ENCODE peak calls at places on chromosomes 4 and X, in four cellular contexts. M is tibial nerve, O is transverse colon, N is suprapubic skin. B is an unnamed sample.

GRCh38 chr4:74320559-74321118 is 12.4 kb downstream of the EPGN start:
- DNase-seq in M (no peak), O (peak), N (no peak), B (peak)

GRCh38 chr4:169238445-169238844 is 32.3 kb downstream of the SH3RF1 start:
- DNase-seq in M (no peak), O (no peak), N (no peak), B (peak)

GRCh38 chrX:46326161-46326560 is 219.1 kb downstream of the ZNF674 start:
- DNase-seq in M (no peak), O (no peak), N (no peak), B (no peak)

GRCh38 chr4:8217871-8218270 is 18.8 kb downstream of the SH3TC1 start:
- DNase-seq in M (no peak), O (no peak), N (no peak), B (no peak)

GRCh38 chr4:32569844-32570243 is 1849.7 kb downstream of the PCDH7 start:
- DNase-seq in M (no peak), O (no peak), N (no peak), B (no peak)

GRCh38 chr4:101020956-101021355 is 326.4 kb downstream of the PPP3CA start:
- DNase-seq in M (no peak), O (no peak), N (no peak), B (no peak)

GRCh38 chr4:184453402-184454160 is 20.8 kb downstream of the IRF2 start:
- DNase-seq in M (no peak), O (peak), N (no peak), B (peak)

GRCh38 chr4:8086751-8087445 is 71.7 kb downstream of the ABLIM2 start:
- DNase-seq in M (no peak), O (no peak), N (no peak), B (no peak)

GRCh38 chrX:11064851-11065600 is 46.1 kb upstream of the HCCS start:
- DNase-seq in M (no peak), O (no peak), N (no peak), B (peak)

GRCh38 chr4:123503698-123504389 is 107.2 kb downstream of the SPRY1 start:
- DNase-seq in M (no peak), O (no peak), N (no peak), B (no peak)

GRCh38 chr4:37383579-37384229 is 139.2 kb downstream of the NWD2 start:
- DNase-seq in M (no peak), O (peak), N (no peak), B (no peak)

GRCh38 chrX:69027181-69028005 is 137.9 kb downstream of the PJA1 start:
- DNase-seq in M (no peak), O (no peak), N (no peak), B (peak)

GRCh38 chrX:119518371-119518770 is 46.8 kb downstream of the STEEP1 start:
- DNase-seq in M (no peak), O (no peak), N (no peak), B (no peak)

GRCh38 chr4:188707036-188707435 is 567.8 kb downstream of the TRIML1 start:
- DNase-seq in M (no peak), O (no peak), N (no peak), B (no peak)

GRCh38 chr4:154585369-154586018 is 5.0 kb downstream of the FGA start:
- DNase-seq in M (no peak), O (no peak), N (no peak), B (no peak)

GRCh38 chr4:154583230-154583629 is 7.3 kb downstream of the FGA start:
- DNase-seq in M (no peak), O (no peak), N (no peak), B (no peak)

GRCh38 chr4:154582723-154583122 is 7.8 kb downstream of the FGA start:
- DNase-seq in M (no peak), O (no peak), N (no peak), B (no peak)

GRCh38 chr4:154583677-154584076 is 6.9 kb downstream of the FGA start:
- DNase-seq in M (no peak), O (no peak), N (no peak), B (no peak)

DNA sequence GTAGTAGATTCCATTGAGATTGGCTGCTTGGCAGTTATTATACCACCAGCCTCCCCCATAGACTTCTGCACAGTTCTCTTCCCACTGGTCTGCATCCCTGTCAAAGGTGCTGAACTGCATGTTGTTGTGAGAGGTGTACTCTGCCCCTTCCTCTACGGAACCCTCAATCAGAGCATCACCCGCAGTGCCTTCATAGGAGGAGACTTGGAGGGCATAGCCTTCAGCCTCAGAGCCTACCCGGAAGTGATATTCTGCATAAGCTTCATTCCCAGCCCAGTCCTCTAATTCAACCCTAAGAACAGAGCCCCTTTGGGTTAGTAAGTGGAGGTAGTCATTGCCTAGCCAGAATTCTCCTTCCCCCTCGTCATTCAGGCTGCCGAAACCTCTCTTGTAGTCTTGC is 6.3 kb downstream of the FGA start:
- DNase-seq in M (no peak), O (no peak), N (no peak), B (no peak)
- TF ChIP-seq POLR2A in M (no peak), O (no peak), N (no peak), B (no peak)

GRCh38 chrX:1591863-1592127 is 391 bp downstream of the AKAP17A start:
- DNase-seq in M (no peak), O (no peak), N (no peak), B (no peak)

GRCh38 chrX:1592863-1593201 is 1.4 kb downstream of the AKAP17A start:
- DNase-seq in M (no peak), O (no peak), N (no peak), B (no peak)

GRCh38 chrX:1592128-1592862 is 891 bp downstream of the AKAP17A start:
- DNase-seq in M (no peak), O (peak), N (peak), B (peak)

GRCh38 chrX:1589356-1590130 is 1.9 kb upstream of the AKAP17A start:
- DNase-seq in M (no peak), O (no peak), N (no peak), B (no peak)

DNA sequence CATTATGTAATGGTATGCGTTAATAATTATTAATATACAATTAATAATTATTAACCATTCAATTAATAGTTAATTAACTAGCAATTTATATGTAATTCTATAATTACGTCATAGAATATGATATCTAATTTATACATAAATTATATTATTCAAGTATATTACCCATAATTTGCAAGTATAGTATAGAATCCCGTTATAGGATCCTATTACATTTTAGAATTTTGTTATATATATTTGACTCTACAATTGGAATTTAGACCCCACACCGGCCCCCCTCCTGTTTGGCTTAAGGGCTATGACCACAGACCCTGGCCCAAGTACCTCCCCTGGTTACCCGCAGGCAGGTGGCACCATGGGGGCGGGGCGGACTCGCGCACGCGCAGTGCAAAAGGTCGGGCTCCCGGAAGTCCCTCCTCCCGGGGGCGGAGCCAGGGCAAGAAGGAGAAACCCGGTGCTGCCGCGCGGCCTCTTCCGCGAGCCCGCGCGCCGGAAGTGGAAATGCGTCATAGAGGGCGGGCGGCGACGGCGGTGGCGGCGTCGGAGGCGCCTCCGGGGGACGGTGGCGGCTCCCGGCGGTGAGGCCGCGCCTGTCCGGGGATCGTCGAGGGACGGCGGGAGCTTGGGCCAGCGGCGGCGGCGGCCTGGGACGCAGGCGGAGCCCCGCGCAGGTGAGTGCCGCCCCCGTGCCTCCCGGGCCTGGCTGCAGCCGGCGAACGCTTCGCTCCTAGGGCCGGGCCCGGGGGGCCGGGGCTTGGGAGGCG is at the start of gene AKAP17A:
- DNase-seq in M (peak), O (peak), N (peak), B (peak)
- TF ChIP-seq POLR2A in M (peak), O (peak), N (peak), B (no peak)

DNA sequence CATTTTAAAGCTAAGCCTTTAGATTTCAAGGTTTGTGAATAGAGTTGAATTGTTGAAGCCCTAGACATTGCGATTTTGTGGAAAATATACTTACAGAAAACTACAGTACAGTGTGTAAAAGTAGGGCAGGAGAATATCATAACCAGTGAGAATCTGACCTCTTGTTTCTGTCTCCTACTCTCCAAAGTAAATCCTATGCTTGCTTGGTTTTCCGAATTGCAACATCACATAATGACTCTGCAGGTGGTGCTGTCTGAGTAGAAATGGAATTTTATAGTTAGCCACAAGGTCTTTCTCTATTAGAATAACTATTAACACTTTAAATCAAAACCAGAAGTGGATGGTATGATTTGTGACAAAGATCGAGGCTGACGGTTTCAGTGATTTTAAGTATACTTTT is 505.6 kb downstream of the RAPGEF2 start:
- DNase-seq in M (no peak), O (no peak), N (no peak), B (no peak)
- TF ChIP-seq POLR2A in M (no peak), O (no peak), N (no peak), B (no peak)

DNA sequence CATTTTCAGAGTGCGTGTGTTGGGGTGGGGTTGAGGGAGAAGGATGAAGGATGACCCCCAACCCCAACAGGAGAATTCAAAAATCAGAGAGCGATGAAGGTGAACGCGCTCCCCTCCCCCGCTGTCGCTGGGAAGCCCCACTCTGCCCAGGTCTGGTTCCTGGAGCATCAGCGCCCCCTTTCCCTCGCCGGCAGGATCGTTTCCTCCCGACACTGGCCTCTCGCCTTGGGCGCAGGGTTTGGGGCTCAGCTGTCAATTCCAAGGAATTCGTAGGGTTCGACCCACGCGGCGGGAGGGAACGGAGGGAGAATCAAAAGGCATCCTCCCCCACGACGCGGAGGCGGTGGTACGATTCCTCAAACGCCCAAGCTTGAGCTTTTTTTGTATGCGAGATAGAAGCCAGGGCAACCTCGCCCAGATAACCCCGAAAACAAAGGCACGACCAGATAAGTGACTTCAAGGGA is 997 bp upstream of the PDGFRA start:
- DNase-seq in M (peak), O (peak), N (peak), B (peak)
- TF ChIP-seq POLR2A in M (no peak), O (no peak), N (no peak), B (no peak)

DNA sequence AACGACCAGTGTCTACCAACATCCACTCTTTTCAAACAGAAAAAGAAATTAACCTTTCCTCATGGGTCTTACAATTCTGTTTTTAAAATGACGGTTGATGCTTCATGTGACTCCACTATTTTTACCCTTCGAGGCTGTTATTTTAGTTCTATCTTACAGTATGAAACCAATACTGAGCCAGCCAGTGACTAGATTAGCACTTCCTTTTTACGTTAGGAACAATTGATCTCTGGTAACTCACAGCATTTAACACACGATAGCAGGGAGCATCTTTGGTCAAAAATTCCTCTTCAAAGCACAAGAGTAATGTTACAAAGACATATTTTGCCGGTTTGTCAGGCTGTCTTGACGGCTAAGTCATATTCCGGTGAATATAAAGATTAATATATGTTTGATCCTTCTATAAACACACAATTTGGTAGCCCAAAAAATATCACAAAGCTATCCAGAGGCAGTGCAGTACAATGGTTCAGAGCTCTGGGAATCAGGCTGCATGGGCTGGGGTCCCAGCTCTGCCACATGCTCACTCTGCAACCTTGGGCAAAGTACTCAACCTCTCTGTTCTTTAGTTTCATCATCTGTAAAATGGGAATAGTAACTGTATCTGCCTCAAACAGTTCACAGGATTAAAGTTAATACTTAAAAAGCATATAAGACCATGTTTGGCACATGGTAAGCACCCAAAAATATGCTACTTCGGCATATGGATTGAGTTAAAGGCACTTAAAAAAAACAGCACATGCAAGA is 62.9 kb upstream of the TXK start:
- DNase-seq in M (no peak), O (no peak), N (no peak), B (no peak)
- TF ChIP-seq POLR2A in M (no peak), O (no peak), N (no peak), B (no peak)

DNA sequence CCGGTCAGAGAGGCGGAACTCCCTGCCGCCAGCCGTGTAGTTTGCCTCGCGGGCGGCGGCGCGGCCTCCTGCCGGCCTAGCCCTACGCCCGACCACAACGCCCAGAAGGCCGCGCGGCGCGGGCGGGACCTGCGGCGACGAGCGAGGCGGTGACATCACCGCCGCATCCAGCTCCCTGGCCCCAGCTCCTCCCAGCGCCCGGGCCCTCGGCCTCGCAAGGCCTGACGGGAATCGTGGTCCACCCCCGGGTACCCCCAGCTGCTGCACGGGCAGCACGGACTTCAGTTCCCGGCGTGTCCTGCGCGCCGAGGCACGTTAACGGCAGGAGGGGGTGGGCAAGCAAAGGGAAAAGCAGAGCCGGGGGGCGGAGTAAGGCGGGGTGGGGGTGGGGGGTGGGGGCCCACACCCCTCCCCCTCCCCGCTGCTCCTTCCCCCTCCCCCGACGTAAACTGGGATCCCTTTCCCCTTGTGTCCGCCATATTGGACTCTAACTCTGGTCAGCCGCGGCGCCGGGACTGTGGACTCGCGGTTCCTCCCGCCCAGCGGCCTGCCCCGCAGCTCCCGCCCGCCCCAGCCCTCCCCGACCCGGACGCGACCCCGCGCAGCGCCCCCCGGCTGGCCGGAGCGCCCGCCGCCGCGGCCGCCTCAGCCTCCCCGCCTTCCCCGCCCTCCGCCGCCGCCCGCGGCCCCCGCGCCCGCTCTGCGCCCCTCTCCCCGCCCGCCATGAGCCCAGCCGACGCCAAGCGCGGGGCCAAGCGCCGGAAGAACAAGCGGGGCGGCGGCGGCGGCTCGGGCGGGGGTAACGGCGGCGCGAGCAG is at the start of gene FAM193A:
- DNase-seq in M (peak), O (peak), N (peak), B (peak)
- TF ChIP-seq POLR2A in M (peak), O (no peak), N (peak), B (peak)

DNA sequence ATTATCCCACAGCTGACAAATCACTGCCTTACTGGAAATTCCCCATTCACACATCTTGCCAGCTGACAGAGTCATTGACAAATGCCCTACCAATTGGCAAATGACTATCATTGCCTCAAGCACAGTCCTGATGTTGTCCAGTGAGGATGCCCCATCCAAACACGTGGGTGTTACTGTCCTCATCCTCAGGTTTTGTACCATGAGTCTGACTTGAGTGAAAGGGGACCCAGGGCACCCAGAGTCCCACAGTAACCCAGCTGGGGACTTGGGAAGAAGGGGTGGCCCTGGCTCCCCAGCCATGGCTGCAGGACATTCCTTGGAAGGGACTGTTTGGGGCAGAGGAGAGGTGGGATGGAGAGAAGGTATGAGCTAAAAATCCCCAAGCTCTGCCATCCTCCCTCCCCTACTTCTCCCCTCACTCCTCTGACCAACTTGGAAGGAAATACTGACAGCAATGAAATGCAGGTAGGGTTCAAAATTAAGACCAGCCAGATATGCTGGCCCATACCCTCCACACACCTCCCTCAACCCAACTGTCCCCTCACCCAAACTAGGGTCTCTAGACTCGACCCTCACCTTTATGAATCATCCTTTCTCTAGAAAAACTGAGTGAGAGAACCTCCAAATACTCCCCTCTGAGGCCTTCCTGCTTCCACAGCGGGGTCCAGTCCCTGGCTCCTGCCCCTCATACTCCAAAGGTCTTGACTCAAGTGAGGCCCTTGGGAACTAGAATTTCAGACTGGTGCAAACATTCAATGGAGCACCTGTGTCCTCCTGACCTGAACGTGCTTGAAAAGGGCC is 5.1 kb downstream of the TIMP1 start:
- DNase-seq in M (no peak), O (no peak), N (no peak), B (no peak)
- TF ChIP-seq POLR2A in M (no peak), O (no peak), N (no peak), B (no peak)

DNA sequence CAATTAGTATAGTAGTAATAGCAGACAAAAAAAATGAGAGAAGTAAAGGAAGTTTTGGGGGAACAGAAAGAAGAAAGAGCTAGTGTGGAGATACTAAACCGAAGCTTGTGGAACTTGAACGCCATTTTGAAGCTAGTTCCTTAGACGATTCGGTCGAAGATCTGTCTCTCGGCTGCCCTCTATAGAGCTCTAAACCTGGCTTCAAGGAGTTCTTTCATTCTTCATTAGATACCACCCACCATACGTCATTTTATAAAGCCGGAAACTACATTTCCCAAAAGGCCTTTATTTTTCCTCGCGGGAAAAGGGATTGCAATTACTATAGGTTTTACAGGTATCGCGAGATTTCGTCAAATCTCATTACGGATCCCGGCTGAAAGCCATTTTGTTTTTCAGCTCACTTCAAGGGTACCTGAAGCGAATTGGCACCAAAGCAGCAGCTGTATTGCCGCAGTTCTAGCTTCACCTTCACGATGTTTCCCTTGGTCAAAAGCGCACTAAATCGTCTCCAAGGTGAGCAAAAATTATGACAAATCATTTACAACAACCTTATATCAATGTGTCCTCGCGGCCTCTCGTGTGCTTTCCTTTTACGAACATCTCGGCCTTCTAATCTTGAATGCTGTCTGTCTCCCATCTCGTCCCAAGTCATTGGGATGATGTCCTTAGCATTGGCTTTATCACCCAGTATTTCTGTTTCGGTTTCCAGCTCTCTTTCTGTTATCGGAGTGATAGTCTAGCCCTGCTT is at the start of gene COX7B:
- DNase-seq in M (peak), O (peak), N (peak), B (peak)
- TF ChIP-seq POLR2A in M (peak), O (peak), N (peak), B (no peak)

B was measured in thyroid gland.